ENCODE peak calls at places on chromosomes 7 and 10, in five cellular contexts. One of them, this sample, is unnamed.

GRCh38 chr7:100654908-100655831 is 1.1 kb downstream of the ACTL6B start:
- DNase-seq in GM23338: no peak
- DNase-seq in K562: no peak
- DNase-seq in GM12878: no peak
- DNase-seq in HepG2: no peak
- DNase-seq in this sample: no peak

GRCh38 chr10:68153473-68154210 is 44.4 kb downstream of the MYPN start:
- DNase-seq in GM23338: peak
- DNase-seq in K562: no peak
- DNase-seq in GM12878: no peak
- DNase-seq in HepG2: peak
- DNase-seq in this sample: peak

GRCh38 chr10:594584-595270 is 94.7 kb downstream of the DIP2C start:
- DNase-seq in GM23338: no peak
- DNase-seq in K562: no peak
- DNase-seq in GM12878: no peak
- DNase-seq in HepG2: no peak
- DNase-seq in this sample: no peak

GRCh38 chr7:604038-604883 is 84.6 kb upstream of the PDGFA start:
- DNase-seq in GM23338: no peak
- DNase-seq in K562: peak
- DNase-seq in GM12878: peak
- DNase-seq in HepG2: no peak
- DNase-seq in this sample: no peak

GRCh38 chr10:126315471-126316177 is 72.7 kb downstream of the ADAM12 start:
- DNase-seq in GM23338: no peak
- DNase-seq in K562: no peak
- DNase-seq in GM12878: no peak
- DNase-seq in HepG2: no peak
- DNase-seq in this sample: no peak

GRCh38 chr7:158741294-158741666 is 36.7 kb upstream of the NCAPG2 start:
- DNase-seq in GM23338: no peak
- DNase-seq in K562: no peak
- DNase-seq in GM12878: no peak
- DNase-seq in HepG2: no peak
- DNase-seq in this sample: no peak

GRCh38 chr7:138625084-138625848 is 75.9 kb downstream of the SVOPL start:
- DNase-seq in GM23338: peak
- DNase-seq in K562: no peak
- DNase-seq in GM12878: no peak
- DNase-seq in HepG2: no peak
- DNase-seq in this sample: no peak

GRCh38 chr7:68409851-68410250 is 1188.4 kb upstream of the AUTS2 start:
- DNase-seq in GM23338: peak
- DNase-seq in K562: no peak
- DNase-seq in GM12878: no peak
- DNase-seq in HepG2: no peak
- DNase-seq in this sample: no peak

GRCh38 chr10:97537186-97537869 is 35.3 kb upstream of the ANKRD2 start:
- DNase-seq in GM23338: no peak
- DNase-seq in K562: no peak
- DNase-seq in GM12878: no peak
- DNase-seq in HepG2: no peak
- DNase-seq in this sample: no peak

GRCh38 chr10:20927495-20927894 is 30.4 kb upstream of the NEBL start:
- DNase-seq in GM23338: no peak
- DNase-seq in K562: no peak
- DNase-seq in GM12878: no peak
- DNase-seq in HepG2: no peak
- DNase-seq in this sample: no peak

GRCh38 chr10:20922033-20922432 is 24.9 kb upstream of the NEBL start:
- DNase-seq in GM23338: no peak
- DNase-seq in K562: no peak
- DNase-seq in GM12878: no peak
- DNase-seq in HepG2: no peak
- DNase-seq in this sample: no peak

GRCh38 chr10:20916976-20917375 is 19.9 kb upstream of the NEBL start:
- DNase-seq in GM23338: no peak
- DNase-seq in K562: no peak
- DNase-seq in GM12878: no peak
- DNase-seq in HepG2: no peak
- DNase-seq in this sample: no peak

GRCh38 chr10:20922461-20922860 is 25.4 kb upstream of the NEBL start:
- DNase-seq in GM23338: no peak
- DNase-seq in K562: no peak
- DNase-seq in GM12878: no peak
- DNase-seq in HepG2: no peak
- DNase-seq in this sample: no peak
- TF ChIP-seq JUNB in GM23338: no peak
- TF ChIP-seq JUNB in K562: no peak
- TF ChIP-seq JUNB in GM12878: no peak
- TF ChIP-seq JUNB in HepG2: no peak
- TF ChIP-seq JUNB in this sample: no peak

DNA sequence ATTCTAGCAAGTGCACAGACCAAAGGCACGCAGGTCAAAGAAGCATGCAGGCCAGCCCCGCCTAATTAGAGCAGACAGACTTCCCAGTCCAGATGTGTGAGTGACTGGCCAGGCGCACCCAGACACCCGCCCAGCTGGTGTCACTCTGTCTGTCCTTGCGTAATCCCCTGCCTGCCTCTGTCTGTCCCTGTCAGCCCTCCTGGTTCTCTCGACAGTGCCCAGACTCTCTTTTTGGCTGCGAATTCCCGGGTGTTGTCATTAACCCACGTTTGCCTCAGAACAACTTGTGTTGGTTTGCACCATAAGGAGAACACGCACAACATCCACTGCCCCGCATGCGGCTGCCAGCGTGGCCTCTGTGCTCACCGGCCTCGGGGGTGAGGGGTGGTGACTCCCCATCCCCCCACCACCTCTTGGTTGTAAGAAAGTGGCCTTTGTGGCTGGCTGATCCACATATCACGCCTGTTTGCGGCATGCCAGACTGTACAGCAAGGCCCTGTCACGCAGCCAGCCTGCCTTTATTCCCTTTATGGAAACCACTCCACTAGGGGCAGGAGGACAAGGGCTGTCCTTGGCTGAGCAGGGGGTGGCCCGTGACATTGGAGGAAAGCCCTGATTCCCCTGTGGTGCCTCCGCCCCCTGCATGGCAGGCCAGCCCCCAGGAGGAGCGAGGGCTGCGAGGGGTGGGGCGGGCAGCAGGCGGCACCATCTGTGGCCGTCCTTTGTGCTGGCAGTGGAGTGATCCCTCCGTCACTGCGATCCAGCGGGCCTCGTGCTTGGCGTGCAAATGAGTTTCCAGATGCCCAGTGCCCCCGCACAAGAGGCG is 72.8 kb upstream of the PPIF start:
- DNase-seq in GM23338: no peak
- DNase-seq in K562: no peak
- DNase-seq in GM12878: no peak
- DNase-seq in HepG2: no peak
- DNase-seq in this sample: no peak
- TF ChIP-seq JUNB in GM23338: no peak
- TF ChIP-seq JUNB in K562: no peak
- TF ChIP-seq JUNB in GM12878: no peak
- TF ChIP-seq JUNB in HepG2: no peak
- TF ChIP-seq JUNB in this sample: no peak

GRCh38 chr7:49297958-49298357 is 373.6 kb downstream of the CDC14C start:
- DNase-seq in GM23338: no peak
- DNase-seq in K562: no peak
- DNase-seq in GM12878: no peak
- DNase-seq in HepG2: no peak
- DNase-seq in this sample: no peak

GRCh38 chr7:49295136-49295535 is 370.8 kb downstream of the CDC14C start:
- DNase-seq in GM23338: no peak
- DNase-seq in K562: no peak
- DNase-seq in GM12878: no peak
- DNase-seq in HepG2: no peak
- DNase-seq in this sample: no peak

GRCh38 chr7:49294611-49295010 is 370.3 kb downstream of the CDC14C start:
- DNase-seq in GM23338: no peak
- DNase-seq in K562: no peak
- DNase-seq in GM12878: no peak
- DNase-seq in HepG2: no peak
- DNase-seq in this sample: no peak
- TF ChIP-seq JUNB in GM23338: no peak
- TF ChIP-seq JUNB in K562: no peak
- TF ChIP-seq JUNB in GM12878: no peak
- TF ChIP-seq JUNB in HepG2: no peak
- TF ChIP-seq JUNB in this sample: no peak

DNA sequence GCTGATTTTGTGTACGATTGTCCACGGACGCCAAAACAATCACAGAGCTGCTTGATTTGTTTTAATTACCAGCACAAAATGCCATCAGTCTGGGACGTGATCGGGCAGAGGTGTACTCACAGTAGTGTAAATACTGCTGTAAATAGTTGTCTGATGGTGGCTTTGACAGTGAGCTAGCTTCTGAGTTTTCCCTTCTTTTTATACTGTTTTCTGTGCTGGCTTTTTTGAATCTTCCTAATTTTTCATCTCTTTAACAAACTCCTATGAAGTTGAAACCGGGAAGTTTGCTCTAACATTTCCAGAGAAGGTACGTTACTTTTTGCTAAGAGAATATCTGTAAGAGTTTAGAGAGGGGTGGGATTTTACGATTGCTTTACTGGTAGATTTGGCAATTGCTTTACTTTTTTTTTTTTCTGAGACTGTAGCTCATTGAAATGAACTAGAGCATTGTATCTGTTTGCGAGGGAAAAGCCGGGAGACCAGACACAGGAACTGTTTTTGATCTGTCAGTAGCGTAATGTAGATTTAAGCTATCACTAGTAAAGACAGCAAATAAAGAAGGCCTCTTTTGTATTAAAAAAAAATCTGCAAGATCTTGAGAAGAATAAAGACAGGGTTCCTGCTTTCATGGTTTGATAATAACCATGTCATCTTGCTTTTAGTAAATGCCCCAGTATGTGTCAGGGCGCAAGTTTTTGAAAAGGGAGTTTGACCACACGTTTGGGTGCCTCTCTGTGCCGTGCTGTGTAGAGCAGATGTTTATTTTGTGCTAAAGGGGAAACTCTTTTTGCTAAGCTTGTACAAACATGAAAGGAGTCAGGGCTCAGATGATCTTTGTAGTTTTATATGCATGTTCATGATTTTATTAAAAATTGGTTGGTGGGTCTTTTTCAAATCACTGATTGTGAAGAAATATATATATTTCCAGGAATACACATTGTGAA is 711 bp downstream of the FOXP2 start:
- DNase-seq in GM23338: no peak
- DNase-seq in K562: no peak
- DNase-seq in GM12878: no peak
- DNase-seq in HepG2: no peak
- DNase-seq in this sample: no peak
- TF ChIP-seq JUNB in GM23338: no peak
- TF ChIP-seq JUNB in K562: no peak
- TF ChIP-seq JUNB in GM12878: no peak
- TF ChIP-seq JUNB in HepG2: no peak
- TF ChIP-seq JUNB in this sample: no peak

GRCh38 chr7:133573554-133574265 is 320.8 kb downstream of the EXOC4 start:
- DNase-seq in GM23338: no peak
- DNase-seq in K562: no peak
- DNase-seq in GM12878: no peak
- DNase-seq in HepG2: no peak
- DNase-seq in this sample: no peak
- TF ChIP-seq JUNB in GM23338: no peak
- TF ChIP-seq JUNB in K562: no peak
- TF ChIP-seq JUNB in GM12878: no peak
- TF ChIP-seq JUNB in HepG2: no peak
- TF ChIP-seq JUNB in this sample: no peak

GRCh38 chr10:61836888-61837747 is 64.4 kb upstream of the ARID5B start:
- DNase-seq in GM23338: no peak
- DNase-seq in K562: no peak
- DNase-seq in GM12878: no peak
- DNase-seq in HepG2: peak
- DNase-seq in this sample: peak
- TF ChIP-seq JUNB in GM23338: no peak
- TF ChIP-seq JUNB in K562: no peak
- TF ChIP-seq JUNB in GM12878: no peak
- TF ChIP-seq JUNB in HepG2: peak
- TF ChIP-seq JUNB in this sample: peak